ENCODE peak calls at places on chromosome 1, in eight cellular contexts. Y is SK-N-SH, L is transverse colon, K is HCT116, J is endothelial cell of umbilical vein, U is GM23338, D is stomach, G is SK-N-MC. T is an unnamed sample.

GRCh38 chr1:46521417-46521816 is 30.0 kb downstream of the KNCN start:
- DNase-seq in Y (no peak), L (no peak), K (no peak), J (no peak), U (no peak), D (no peak), G (no peak), T (no peak)

GRCh38 chr1:156677616-156678596 is 699 bp upstream of the NES start:
- DNase-seq in Y (peak), L (peak), K (no peak), J (peak), U (peak), D (peak), G (peak), T (no peak)

GRCh38 chr1:183000161-183000560 is 23.1 kb upstream of the LAMC1 start:
- DNase-seq in Y (no peak), L (no peak), K (no peak), J (no peak), U (no peak), D (no peak), G (no peak), T (no peak)

GRCh38 chr1:18481921-18482701 is 1.4 kb downstream of the KLHDC7A start:
- DNase-seq in Y (peak), L (no peak), K (no peak), J (no peak), U (no peak), D (peak), G (no peak), T (no peak)

GRCh38 chr1:200342511-200343400 is 67.1 kb downstream of the ZNF281 start:
- DNase-seq in Y (no peak), L (no peak), K (no peak), J (no peak), U (no peak), D (no peak), G (no peak), T (no peak)

GRCh38 chr1:54404263-54404662 is 1.9 kb downstream of the SSBP3 start:
- DNase-seq in Y (no peak), L (no peak), K (no peak), J (no peak), U (no peak), D (no peak), G (no peak), T (no peak)

GRCh38 chr1:106224426-106224825 is 832.0 kb upstream of the PRMT6 start:
- DNase-seq in Y (no peak), L (no peak), K (no peak), J (no peak), U (no peak), D (no peak), G (no peak), T (no peak)

GRCh38 chr1:46983825-46984586 is 39.5 kb upstream of the CYP4X1 start:
- DNase-seq in Y (no peak), L (no peak), K (no peak), J (no peak), U (peak), D (no peak), G (peak), T (no peak)

GRCh38 chr1:217274416-217274815 is 356.5 kb downstream of the GPATCH2 start:
- DNase-seq in Y (no peak), L (no peak), K (no peak), J (no peak), U (no peak), D (no peak), G (no peak), T (no peak)

GRCh38 chr1:207414606-207415108 is 39.5 kb upstream of the CR2 start:
- DNase-seq in Y (no peak), L (no peak), K (no peak), J (no peak), U (no peak), D (no peak), G (no peak), T (no peak)

GRCh38 chr1:98792123-98792522 is 130.6 kb downstream of the SNX7 start:
- DNase-seq in Y (peak), L (no peak), K (no peak), J (no peak), U (peak), D (no peak), G (peak), T (no peak)

GRCh38 chr1:210827481-210827880 is 306.5 kb downstream of the KCNH1 start:
- DNase-seq in Y (no peak), L (no peak), K (no peak), J (no peak), U (no peak), D (no peak), G (no peak), T (no peak)

GRCh38 chr1:37537378-37537777 is 16.7 kb downstream of the SNIP1 start:
- DNase-seq in Y (no peak), L (no peak), K (no peak), J (no peak), U (no peak), D (peak), G (no peak), T (no peak)

DNA sequence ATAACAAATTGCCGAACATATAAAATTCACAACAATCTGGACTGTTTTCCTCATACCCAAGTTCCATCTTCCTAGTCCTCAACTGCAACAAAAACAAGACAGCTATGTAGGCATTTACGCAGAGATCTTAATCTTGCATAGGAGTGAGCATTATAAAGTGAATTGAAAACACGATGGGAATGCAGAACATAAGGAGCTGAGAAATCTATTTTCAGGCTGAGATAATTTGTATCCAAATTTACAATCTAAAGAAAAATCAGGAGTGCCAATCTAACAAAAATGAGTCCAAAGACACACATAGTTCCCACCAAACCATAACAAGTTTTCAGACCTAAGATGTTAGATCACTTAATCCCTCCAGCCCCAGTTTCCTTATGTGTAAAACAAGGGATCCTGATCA is 1.9 kb downstream of the SLC16A1 start:
- DNase-seq in Y (no peak), L (no peak), K (no peak), J (peak), U (no peak), D (no peak), G (no peak), T (no peak)
- H3K4me3 ChIP-seq in Y (peak), L (no peak), K (peak), J (peak), U (peak), D (peak), G (peak), T (peak)

DNA sequence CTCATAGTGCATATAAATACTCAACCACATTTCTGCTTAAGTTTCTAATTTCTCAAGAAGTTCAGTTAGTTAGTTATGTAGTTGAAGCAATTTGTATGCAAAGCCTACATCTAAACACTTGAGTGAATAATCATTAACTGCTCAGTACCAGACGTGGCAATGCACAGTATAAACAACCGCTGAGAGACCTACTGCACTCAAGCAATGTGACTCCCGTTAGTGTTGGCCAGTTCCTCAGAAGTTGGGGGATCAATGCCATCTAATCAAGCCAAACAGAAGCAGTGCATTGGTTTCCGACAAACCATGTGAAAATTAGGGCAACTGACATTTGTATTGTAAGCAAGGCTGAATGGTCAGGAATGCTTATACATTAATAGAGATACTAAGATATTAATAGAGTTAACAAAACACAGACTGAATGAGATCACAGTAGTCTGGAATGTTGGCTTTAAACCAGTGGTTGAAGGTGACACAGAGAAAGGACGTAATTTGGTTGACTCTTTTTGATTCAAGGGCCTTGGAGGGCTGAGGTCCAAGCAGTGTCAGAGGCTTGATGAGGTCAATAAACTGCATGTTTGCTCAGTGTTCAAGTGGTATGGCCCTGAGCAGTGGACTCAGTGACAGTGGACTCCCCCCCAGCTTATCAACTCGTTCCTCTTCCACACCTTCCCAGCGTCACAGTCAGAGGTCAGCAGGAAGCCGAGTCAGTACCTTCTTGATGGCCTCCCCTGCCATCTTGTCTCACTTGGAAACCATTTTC is 255.5 kb downstream of the CTH start:
- DNase-seq in Y (no peak), L (no peak), K (no peak), J (no peak), U (no peak), D (no peak), G (no peak), T (no peak)
- H3K27ac ChIP-seq in Y (no peak), L (no peak), K (no peak), J (no peak), U (no peak), D (peak), G (no peak), T (no peak)

GRCh38 chr1:24942789-24943188 is 12.7 kb upstream of the RUNX3 start:
- DNase-seq in Y (no peak), L (no peak), K (no peak), J (no peak), U (no peak), D (no peak), G (no peak), T (no peak)

GRCh38 chr1:24948072-24948827 is 18.2 kb upstream of the RUNX3 start:
- DNase-seq in Y (no peak), L (no peak), K (no peak), J (no peak), U (no peak), D (no peak), G (no peak), T (no peak)

GRCh38 chr1:24944318-24944717 is 14.2 kb upstream of the RUNX3 start:
- DNase-seq in Y (no peak), L (no peak), K (no peak), J (no peak), U (no peak), D (no peak), G (no peak), T (no peak)

GRCh38 chr1:24946861-24947658 is 17.0 kb upstream of the RUNX3 start:
- DNase-seq in Y (no peak), L (no peak), K (no peak), J (no peak), U (no peak), D (no peak), G (no peak), T (no peak)

DNA sequence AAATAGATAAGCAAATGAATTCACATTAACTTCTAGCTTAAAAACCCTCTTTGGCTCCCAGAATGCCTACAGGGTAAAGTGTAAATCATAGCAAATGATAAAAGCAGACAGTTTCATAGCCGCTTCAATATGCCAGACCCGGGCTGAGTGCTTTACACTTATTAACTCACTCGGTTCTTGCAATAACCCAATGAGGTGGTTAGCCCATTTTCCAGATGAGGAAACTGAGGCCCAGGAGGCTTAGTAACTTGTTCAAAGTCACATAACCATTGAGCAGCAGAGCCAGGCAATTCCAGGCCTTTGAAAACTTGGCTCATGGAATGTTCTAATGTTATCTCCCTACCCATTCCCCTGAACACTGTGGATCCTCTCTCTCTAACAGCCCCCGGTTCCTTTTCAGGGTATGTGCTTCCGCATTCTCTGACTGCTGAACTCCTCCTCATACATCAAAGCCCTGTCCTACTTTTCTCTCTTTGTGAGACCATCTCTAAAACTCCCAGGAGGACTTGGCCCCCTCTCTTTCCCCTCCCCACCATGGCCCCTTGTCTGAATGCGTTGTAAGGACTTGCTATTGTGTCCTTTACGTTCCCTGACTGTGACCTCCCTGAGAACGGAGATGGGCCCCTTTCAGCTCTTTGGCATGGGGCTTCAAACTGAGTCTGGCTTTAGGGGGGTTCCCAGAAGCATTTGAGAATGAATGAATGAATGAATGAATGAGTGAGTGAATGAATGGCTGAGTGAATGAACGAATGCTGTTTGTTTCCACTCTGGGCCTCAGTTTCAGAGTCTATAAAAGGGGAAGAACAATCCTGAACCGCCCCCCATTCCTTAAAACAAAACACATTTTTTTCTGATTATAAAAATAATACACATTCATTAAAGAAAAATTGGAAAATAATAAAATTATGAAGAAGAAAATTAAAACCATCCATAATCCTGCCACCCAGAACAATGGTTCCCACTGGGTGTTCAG is 15.6 kb upstream of the RUNX3 start:
- DNase-seq in Y (peak), L (no peak), K (no peak), J (no peak), U (no peak), D (no peak), G (peak), T (no peak)
- TF ChIP-seq POLR2AphosphoS5 in Y (no peak), L (no peak), K (no peak), J (no peak), U (no peak), D (no peak), G (no peak), T (no peak)

GRCh38 chr1:85578321-85579295 is 2.0 kb upstream of the CCN1 start:
- DNase-seq in Y (peak), L (no peak), K (no peak), J (peak), U (peak), D (no peak), G (peak), T (peak)
- H3K4me3 ChIP-seq in Y (peak), L (no peak), K (no peak), J (peak), U (peak), D (peak), G (peak), T (peak)

GRCh38 chr1:96834986-96835385 is 113.4 kb downstream of the PTBP2 start:
- DNase-seq in Y (no peak), L (no peak), K (no peak), J (peak), U (no peak), D (no peak), G (no peak), T (no peak)

GRCh38 chr1:96840396-96840795 is 118.8 kb downstream of the PTBP2 start:
- DNase-seq in Y (no peak), L (no peak), K (no peak), J (no peak), U (no peak), D (no peak), G (no peak), T (no peak)

GRCh38 chr1:96842215-96842614 is 120.6 kb downstream of the PTBP2 start:
- DNase-seq in Y (no peak), L (no peak), K (no peak), J (no peak), U (peak), D (no peak), G (no peak), T (no peak)

GRCh38 chr1:96833376-96833775 is 111.8 kb downstream of the PTBP2 start:
- DNase-seq in Y (no peak), L (no peak), K (no peak), J (no peak), U (no peak), D (no peak), G (no peak), T (no peak)

DNA sequence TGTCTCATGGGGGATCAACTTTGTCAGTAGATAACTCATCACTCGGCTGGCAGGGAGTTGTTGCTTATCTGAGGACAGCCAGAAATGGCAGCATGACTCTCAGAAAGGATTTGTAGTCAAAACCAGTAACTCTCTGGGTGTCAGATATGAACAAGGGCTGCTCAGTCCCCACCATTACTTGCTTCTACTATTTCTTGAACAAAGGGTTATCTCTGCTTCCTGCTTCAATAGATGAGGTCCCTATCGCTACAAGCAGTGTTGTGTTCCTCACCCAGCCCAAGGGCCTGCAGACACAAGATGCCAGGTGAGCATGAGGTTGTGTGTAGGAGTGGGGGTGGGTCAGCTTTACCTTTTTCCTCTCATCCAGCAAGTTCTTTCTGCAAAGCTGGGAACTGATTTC is 116.2 kb downstream of the PTBP2 start:
- DNase-seq in Y (no peak), L (no peak), K (no peak), J (no peak), U (no peak), D (no peak), G (no peak), T (no peak)
- H3K27ac ChIP-seq in Y (no peak), L (no peak), K (no peak), J (no peak), U (no peak), D (no peak), G (peak), T (no peak)

GRCh38 chr1:203985044-203985443 is 87.9 kb upstream of the SOX13 start:
- DNase-seq in Y (no peak), L (no peak), K (no peak), J (no peak), U (peak), D (no peak), G (no peak), T (peak)
- TF ChIP-seq POLR2AphosphoS5 in Y (no peak), L (no peak), K (no peak), J (no peak), U (peak), D (no peak), G (no peak), T (no peak)

DNA sequence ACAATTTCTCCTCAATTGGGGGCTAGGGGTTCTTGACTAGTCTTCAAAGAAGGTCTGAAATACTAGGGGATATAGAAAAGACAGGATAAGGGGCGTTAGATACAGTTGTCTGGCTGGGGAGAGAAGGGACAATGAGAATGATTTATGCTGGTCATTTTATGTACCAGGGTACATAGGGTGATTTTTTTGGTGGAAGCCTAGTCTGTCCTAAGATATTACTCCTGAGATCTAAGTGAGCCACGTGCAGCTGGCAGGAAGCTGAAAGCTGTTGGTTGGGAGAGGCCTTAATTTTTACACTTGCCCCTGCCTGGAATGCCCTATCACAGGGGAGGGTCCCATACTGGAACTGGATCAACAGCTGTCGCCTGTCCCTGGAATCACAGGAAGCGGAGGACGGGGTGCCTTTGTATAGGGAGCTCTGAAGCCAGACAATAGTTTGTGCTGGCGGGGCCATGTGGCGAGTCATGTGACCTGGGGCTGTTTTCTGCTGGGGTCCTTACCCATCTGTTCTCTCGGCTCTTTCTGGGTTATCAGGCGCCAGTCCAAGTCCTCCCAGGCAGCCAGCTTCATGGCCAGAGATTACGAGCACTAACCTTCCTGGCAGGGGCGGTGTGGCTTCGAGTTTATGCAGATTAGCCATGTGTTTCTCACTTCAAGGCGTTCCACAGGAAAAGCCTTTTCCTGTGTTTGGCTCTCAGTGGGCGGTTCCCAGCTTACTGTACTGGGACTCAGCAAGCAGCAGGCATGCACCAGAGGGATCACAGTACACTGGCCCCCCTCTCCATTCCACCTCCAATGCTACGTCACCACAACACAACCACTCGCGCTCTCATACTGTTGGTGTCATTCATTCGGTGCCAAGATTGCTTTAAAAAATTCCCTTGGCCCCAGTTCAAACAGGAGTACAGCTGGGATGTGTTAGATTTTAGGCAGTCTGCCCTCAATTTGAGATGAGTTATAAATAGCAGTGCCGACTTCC is 27.5 kb downstream of the ARID1A start:
- DNase-seq in Y (peak), L (peak), K (peak), J (peak), U (peak), D (peak), G (peak), T (peak)
- H3K4me3 ChIP-seq in Y (peak), L (no peak), K (no peak), J (no peak), U (peak), D (no peak), G (peak), T (peak)

DNA sequence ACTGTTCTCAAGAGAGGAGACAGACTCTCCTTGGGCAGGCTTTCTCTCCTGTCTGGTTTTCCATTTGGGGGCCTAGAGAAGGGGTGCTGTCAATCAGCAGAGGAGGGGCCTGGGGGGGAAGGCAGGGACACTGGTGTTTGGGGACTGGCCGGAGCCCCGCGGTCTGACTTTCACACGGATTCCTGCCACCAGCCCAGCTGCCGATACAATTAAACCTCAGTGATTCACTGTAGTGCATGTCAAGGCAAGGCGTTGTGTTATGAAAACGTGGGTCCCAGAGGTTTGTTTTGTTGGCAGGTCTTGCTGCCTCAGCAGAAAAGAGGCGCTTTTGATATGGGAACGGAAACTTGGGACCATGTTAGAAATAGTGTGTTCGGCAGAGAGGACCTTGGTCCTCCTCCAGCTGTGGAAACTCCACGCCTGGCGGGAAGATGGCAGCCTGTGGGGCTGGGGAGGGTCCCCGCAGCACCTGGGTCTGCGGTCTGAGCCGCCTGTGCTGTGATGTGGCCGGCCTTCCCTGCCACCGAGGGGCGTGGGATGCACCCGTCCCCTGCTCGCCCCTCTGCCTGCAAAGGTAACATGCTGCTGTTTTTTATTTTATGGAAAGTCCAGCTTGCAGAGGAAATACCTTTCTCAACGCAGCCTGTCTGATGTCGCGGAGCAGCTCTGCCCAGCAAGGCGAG is 47.6 kb downstream of the SPSB1 start:
- DNase-seq in Y (no peak), L (no peak), K (no peak), J (peak), U (no peak), D (no peak), G (no peak), T (no peak)
- H3K27ac ChIP-seq in Y (no peak), L (peak), K (no peak), J (no peak), U (no peak), D (no peak), G (no peak), T (peak)

T was measured in esophagus muscularis mucosa.